ENCODE peak calls at places on chromosome 18, in seven cellular contexts. Z, F, S, J, G, I and C are unnamed samples. For H3K9me3 and H3K27me3, the result is how much of the 10 kb centered on the place peaks cover.

GRCh38 chr18:78984941-78985784 is 5.5 kb downstream of the SALL3 start:
- DNase-seq in Z (no peak), F (no peak), S (no peak), J (no peak), G (no peak), I (peak), C (no peak)

GRCh38 chr18:62717850-62718229 is 2.5 kb downstream of the PHLPP1 start:
- DNase-seq in Z (no peak), F (peak), S (no peak), J (no peak), G (no peak), I (no peak), C (no peak)

GRCh38 chr18:58417752-58418151 is 211.1 kb downstream of the ALPK2 start:
- DNase-seq in Z (no peak), F (peak), S (no peak), J (no peak), G (no peak), I (no peak), C (no peak)

GRCh38 chr18:44654555-44654954 is 26.1 kb upstream of the SETBP1 start:
- DNase-seq in Z (no peak), F (peak), S (no peak), J (no peak), G (no peak), I (no peak), C (no peak)

GRCh38 chr18:3250237-3251107 is 2.9 kb downstream of the MYL12A start:
- DNase-seq in Z (no peak), F (peak), S (no peak), J (no peak), G (no peak), I (no peak), C (no peak)

GRCh38 chr18:25164211-25164836 is 187.6 kb downstream of the ZNF521 start:
- DNase-seq in Z (no peak), F (peak), S (no peak), J (no peak), G (no peak), I (no peak), C (no peak)

GRCh38 chr18:55384551-55385275 is 203.3 kb downstream of the TCF4 start:
- DNase-seq in Z (no peak), F (peak), S (no peak), J (no peak), G (no peak), I (peak), C (no peak)

GRCh38 chr18:79274823-79275222 is 120.9 kb upstream of the NFATC1 start:
- DNase-seq in Z (no peak), F (no peak), S (no peak), J (no peak), G (no peak), I (no peak), C (no peak)

GRCh38 chr18:10131036-10131774 is 217.4 kb downstream of the VAPA start:
- DNase-seq in Z (no peak), F (no peak), S (no peak), J (no peak), G (no peak), I (peak), C (no peak)

GRCh38 chr18:11494093-11494492 is 115.3 kb upstream of the SLC35G4 start:
- DNase-seq in Z (no peak), F (peak), S (no peak), J (no peak), G (no peak), I (no peak), C (no peak)

GRCh38 chr18:9719421-9719981 is 11.4 kb downstream of the RAB31 start:
- DNase-seq in Z (no peak), F (peak), S (no peak), J (no peak), G (no peak), I (no peak), C (no peak)

GRCh38 chr18:79278896-79279295 is 116.8 kb upstream of the NFATC1 start:
- DNase-seq in Z (no peak), F (no peak), S (no peak), J (no peak), G (no peak), I (no peak), C (no peak)

GRCh38 chr18:62450546-62451395 is 72.1 kb upstream of the ZCCHC2 start:
- DNase-seq in Z (peak), F (peak), S (peak), J (peak), G (peak), I (no peak), C (peak)

GRCh38 chr18:3261393-3262233 is at the start of gene MYL12B:
- DNase-seq in Z (peak), F (peak), S (peak), J (peak), G (peak), I (peak), C (peak)

GRCh38 chr18:79506191-79507075 is 110.7 kb downstream of the NFATC1 start:
- DNase-seq in Z (peak), F (peak), S (no peak), J (peak), G (peak), I (peak), C (peak)

GRCh38 chr18:63137999-63138448 is 181.5 kb downstream of the BCL2 start:
- DNase-seq in Z (no peak), F (no peak), S (no peak), J (no peak), G (no peak), I (no peak), C (no peak)

GRCh38 chr18:34695300-34695699 is 14.8 kb upstream of the DTNA start:
- DNase-seq in Z (no peak), F (no peak), S (no peak), J (no peak), G (no peak), I (no peak), C (no peak)

GRCh38 chr18:13011719-13012118 is 20.6 kb downstream of the CEP192 start:
- DNase-seq in Z (no peak), F (no peak), S (no peak), J (no peak), G (no peak), I (no peak), C (no peak)

GRCh38 chr18:22052405-22053105 is 116.8 kb upstream of the GATA6 start:
- DNase-seq in Z (no peak), F (no peak), S (no peak), J (no peak), G (no peak), I (peak), C (no peak)

GRCh38 chr18:79049506-79049905 is 19.7 kb upstream of the ATP9B start:
- DNase-seq in Z (no peak), F (no peak), S (no peak), J (no peak), G (no peak), I (no peak), C (no peak)

GRCh38 chr18:48943333-48943732 is 7.4 kb downstream of the SMAD7 start:
- DNase-seq in Z (no peak), F (peak), S (no peak), J (no peak), G (no peak), I (no peak), C (no peak)

GRCh38 chr18:69257861-69258458 is 142.7 kb upstream of the DOK6 start:
- DNase-seq in Z (no peak), F (peak), S (no peak), J (no peak), G (no peak), I (no peak), C (no peak)

GRCh38 chr18:7516505-7517117 is 50.5 kb upstream of the PTPRM start:
- DNase-seq in Z (no peak), F (no peak), S (no peak), J (no peak), G (no peak), I (no peak), C (no peak)

GRCh38 chr18:62420513-62421209 is 95.6 kb downstream of the TNFRSF11A start:
- DNase-seq in Z (no peak), F (peak), S (peak), J (no peak), G (no peak), I (no peak), C (no peak)

GRCh38 chr18:75408554-75409506 is 18.7 kb downstream of the SMIM21 start:
- DNase-seq in Z (no peak), F (peak), S (no peak), J (no peak), G (no peak), I (no peak), C (no peak)

GRCh38 chr18:21129586-21130216 is 18.1 kb upstream of the ROCK1 start:
- DNase-seq in Z (no peak), F (peak), S (no peak), J (no peak), G (no peak), I (no peak), C (no peak)

GRCh38 chr18:45081579-45082181 is 401.0 kb downstream of the SETBP1 start:
- DNase-seq in Z (no peak), F (no peak), S (no peak), J (no peak), G (no peak), I (no peak), C (no peak)

GRCh38 chr18:8630546-8630945 is 21.3 kb downstream of the RAB12 start:
- DNase-seq in Z (no peak), F (no peak), S (no peak), J (no peak), G (no peak), I (no peak), C (no peak)

GRCh38 chr18:47979611-47980200 is 49.2 kb upstream of the SMAD2 start:
- DNase-seq in Z (no peak), F (no peak), S (peak), J (no peak), G (no peak), I (no peak), C (no peak)

GRCh38 chr18:66558773-66559172 is 45.1 kb downstream of the CDH19 start:
- DNase-seq in Z (no peak), F (no peak), S (no peak), J (no peak), G (no peak), I (no peak), C (no peak)

GRCh38 chr18:2657788-2658458 is 2.4 kb downstream of the SMCHD1 start:
- DNase-seq in Z (no peak), F (peak), S (no peak), J (no peak), G (no peak), I (no peak), C (no peak)

GRCh38 chr18:26579941-26580618 is 31.7 kb upstream of the KCTD1 start:
- DNase-seq in Z (no peak), F (no peak), S (peak), J (no peak), G (peak), I (no peak), C (no peak)

GRCh38 chr18:33157893-33158292 is 282.6 kb downstream of the CCDC178 start:
- DNase-seq in Z (no peak), F (no peak), S (no peak), J (no peak), G (no peak), I (no peak), C (no peak)

GRCh38 chr18:49970288-49970687 is 157.0 kb upstream of the ACAA2 start:
- DNase-seq in Z (no peak), F (no peak), S (no peak), J (no peak), G (no peak), I (no peak), C (no peak)

GRCh38 chr18:6601241-6601640 is 128.3 kb upstream of the ARHGAP28 start:
- DNase-seq in Z (no peak), F (no peak), S (no peak), J (no peak), G (no peak), I (no peak), C (no peak)

GRCh38 chr18:35415511-35416427 is 38.6 kb upstream of the ZNF396 start:
- DNase-seq in Z (no peak), F (peak), S (no peak), J (no peak), G (no peak), I (no peak), C (no peak)

GRCh38 chr18:7950380-7951143 is 383.4 kb downstream of the PTPRM start:
- DNase-seq in Z (no peak), F (peak), S (peak), J (no peak), G (no peak), I (no peak), C (no peak)

GRCh38 chr18:66724664-66725356 is 120.9 kb upstream of the CDH19 start:
- DNase-seq in Z (no peak), F (no peak), S (peak), J (peak), G (no peak), I (no peak), C (no peak)

GRCh38 chr18:77376733-77377094 is 127.1 kb downstream of the GALR1 start:
- DNase-seq in Z (no peak), F (no peak), S (no peak), J (no peak), G (no peak), I (no peak), C (no peak)

GRCh38 chr18:77379976-77380375 is 130.3 kb downstream of the GALR1 start:
- DNase-seq in Z (no peak), F (no peak), S (no peak), J (no peak), G (no peak), I (no peak), C (no peak)

GRCh38 chr18:77374106-77374505 is 124.5 kb downstream of the GALR1 start:
- DNase-seq in Z (no peak), F (no peak), S (no peak), J (peak), G (no peak), I (no peak), C (no peak)

GRCh38 chr18:77377813-77378212 is 128.2 kb downstream of the GALR1 start:
- DNase-seq in Z (no peak), F (no peak), S (no peak), J (no peak), G (no peak), I (no peak), C (no peak)

GRCh38 chr18:77376043-77376732 is 126.5 kb downstream of the GALR1 start:
- DNase-seq in Z (no peak), F (no peak), S (no peak), J (no peak), G (no peak), I (no peak), C (no peak)
- H3K9me3 ChIP-seq in Z (under half), F (under half), S (under half), J (under half), G (under half), I (under half), C (under half)

DNA sequence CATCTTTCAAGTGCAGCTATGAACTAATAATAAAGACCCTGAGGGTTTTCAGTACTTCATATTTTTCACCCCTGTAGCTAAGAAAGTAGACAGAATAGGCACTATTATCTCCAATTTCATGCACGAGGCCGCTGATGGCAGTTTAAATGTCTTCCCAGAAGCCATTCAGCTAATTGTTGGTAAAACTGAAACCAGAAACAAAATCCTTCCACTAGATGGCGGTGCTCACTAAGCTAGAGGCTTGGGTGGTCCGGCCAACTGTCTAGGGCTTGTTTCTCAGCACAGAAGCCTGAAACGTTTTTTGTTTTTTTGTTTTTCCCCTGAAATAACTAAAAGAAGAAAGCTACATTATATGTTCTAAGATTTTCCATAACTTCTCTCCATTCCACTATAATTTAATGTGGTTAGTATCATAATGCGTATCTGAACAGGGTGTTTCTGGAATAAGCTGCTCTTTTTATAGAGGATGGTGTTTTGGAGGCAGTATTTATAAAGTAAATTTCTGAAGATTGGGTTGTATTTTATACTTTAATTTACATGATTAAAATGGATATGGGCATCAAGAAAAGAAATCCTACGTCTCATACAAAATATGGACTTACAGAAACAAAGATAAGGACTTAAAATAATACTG is 159.4 kb downstream of the PIK3C3 start:
- DNase-seq in Z (no peak), F (peak), S (peak), J (peak), G (no peak), I (peak), C (peak)
- H3K27me3 ChIP-seq in Z (under half), F (under half), S (under half), J (under half), G (under half), I (under half), C (under half)

GRCh38 chr18:37375181-37375580 is 190.4 kb downstream of the CELF4 start:
- DNase-seq in Z (no peak), F (no peak), S (no peak), J (no peak), G (no peak), I (no peak), C (no peak)
- H3K27ac ChIP-seq in Z (no peak), F (no peak), S (no peak), J (no peak), G (no peak), I (no peak), C (no peak)

DNA sequence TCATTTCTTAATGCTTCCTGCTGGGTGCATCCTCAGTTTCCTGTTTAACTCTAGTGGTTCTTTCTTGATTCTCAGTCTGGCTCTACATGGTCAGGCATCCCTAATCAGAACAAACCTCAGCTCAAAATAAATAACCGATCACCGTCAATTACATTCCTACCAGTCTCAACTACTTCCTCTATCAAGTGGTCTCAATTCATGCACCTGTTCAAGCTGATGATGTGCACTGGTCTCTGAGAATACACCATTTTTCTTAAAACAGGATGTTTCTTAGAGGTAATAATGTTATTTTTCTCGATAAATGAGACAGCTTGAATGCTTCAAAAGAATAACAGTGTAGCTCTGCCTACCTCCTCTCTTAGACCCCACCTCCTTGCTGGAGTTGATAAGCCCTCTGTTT is 420.9 kb downstream of the SOCS6 start:
- DNase-seq in Z (no peak), F (no peak), S (no peak), J (no peak), G (no peak), I (no peak), C (no peak)
- H3K9me3 ChIP-seq in Z (under half), F (under half), S (under half), J (under half), G (under half), I (under half), C (under half)

GRCh38 chr18:23154021-23154420 is 18.7 kb downstream of the CABLES1 start:
- DNase-seq in Z (no peak), F (peak), S (no peak), J (no peak), G (no peak), I (no peak), C (no peak)
- H3K27me3 ChIP-seq in Z (under half), F (under half), S (under half), J (under half), G (under half), I (under half), C (under half)